ENCODE peak calls at places on chromosomes 13 and 19, in four cellular contexts. One of them, this sample, is unnamed.
A peak's percentile ranks its signal among the peaks of the same experiment; 100 is the strongest.

GRCh38 chr13:109494955-109495354 is 291.4 kb downstream of the IRS2 start:
- DNase-seq in HEK293T: no peak
- DNase-seq in K562: no peak
- DNase-seq in GM12878: no peak
- DNase-seq in this sample: no peak

GRCh38 chr19:3047307-3048189 is 14.7 kb downstream of the TLE5 start:
- DNase-seq in GM12878: no peak
- DNase-seq in K562: peak; percentile 99
- DNase-seq in HEK293T: peak; percentile 79
- DNase-seq in this sample: peak; percentile 79

GRCh38 chr13:60755380-60756163 is 358.6 kb downstream of the TDRD3 start:
- DNase-seq in HEK293T: no peak
- DNase-seq in GM12878: no peak
- DNase-seq in K562: no peak
- DNase-seq in this sample: no peak

GRCh38 chr13:50275392-50276063 is 260.3 kb downstream of the KCNRG start:
- DNase-seq in GM12878: no peak
- DNase-seq in HEK293T: no peak
- DNase-seq in K562: no peak
- DNase-seq in this sample: peak; percentile 54

GRCh38 chr13:39777527-39778061 is 122.1 kb downstream of the COG6 start:
- DNase-seq in K562: peak; percentile 1
- DNase-seq in GM12878: no peak
- DNase-seq in HEK293T: peak; percentile 10
- DNase-seq in this sample: no peak

GRCh38 chr13:83450586-83450985 is 431.7 kb downstream of the SLITRK1 start:
- DNase-seq in HEK293T: no peak
- DNase-seq in K562: no peak
- DNase-seq in GM12878: no peak
- DNase-seq in this sample: no peak

GRCh38 chr19:57406516-57407123 is 4.3 kb upstream of the ZNF17 start:
- DNase-seq in HEK293T: peak; percentile 46
- DNase-seq in GM12878: peak; percentile 17
- DNase-seq in K562: peak; percentile 67
- DNase-seq in this sample: peak; percentile 65

GRCh38 chr19:2977001-2977685 is at the start of gene TLE6:
- DNase-seq in K562: peak; percentile 98
- DNase-seq in HEK293T: peak; percentile 99
- DNase-seq in GM12878: peak; percentile 87
- DNase-seq in this sample: peak; percentile 92

GRCh38 chr13:114077938-114078335 is 54.5 kb downstream of the RASA3 start:
- DNase-seq in K562: no peak
- DNase-seq in GM12878: no peak
- DNase-seq in HEK293T: no peak
- DNase-seq in this sample: no peak

GRCh38 chr19:34067861-34068271 is 104.4 kb upstream of the LSM14A start:
- DNase-seq in HEK293T: no peak
- DNase-seq in GM12878: no peak
- DNase-seq in K562: no peak
- DNase-seq in this sample: no peak

GRCh38 chr19:14090509-14091085 is at the start of gene SAMD1:
- DNase-seq in GM12878: no peak
- DNase-seq in HEK293T: peak; percentile 77
- DNase-seq in K562: peak; percentile 96
- DNase-seq in this sample: peak; percentile 73

GRCh38 chr13:84686973-84687372 is 804.7 kb upstream of the SLITRK1 start:
- DNase-seq in K562: no peak
- DNase-seq in HEK293T: no peak
- DNase-seq in GM12878: no peak
- DNase-seq in this sample: no peak

DNA sequence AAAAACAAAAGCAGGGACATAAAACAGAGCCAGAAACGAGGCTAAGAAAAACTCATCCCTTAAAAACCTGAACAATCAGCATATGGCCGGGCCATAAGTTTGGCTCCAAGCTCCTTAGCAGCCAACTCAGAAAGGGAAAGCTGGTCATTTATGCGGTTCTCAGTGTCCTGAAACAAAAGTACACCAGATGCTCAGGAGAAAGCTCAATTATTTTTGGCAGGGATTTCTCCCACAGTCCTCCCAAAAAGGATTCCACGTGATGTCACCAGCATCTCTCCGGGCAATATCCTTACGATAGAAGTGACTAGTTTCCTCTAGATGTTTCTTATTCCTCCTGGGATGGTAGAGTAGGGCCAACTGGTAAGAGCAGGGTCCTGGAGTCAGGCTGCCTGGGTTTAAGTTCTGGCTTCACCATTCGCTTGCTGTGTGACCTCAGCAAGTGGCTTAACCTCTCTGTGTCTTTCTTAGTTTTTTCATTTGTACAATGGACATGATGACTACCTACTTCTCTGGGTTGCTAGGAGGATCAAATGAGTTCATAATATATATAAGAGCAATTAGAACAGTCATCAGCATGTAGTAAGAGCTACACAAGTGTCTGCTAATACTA is 34.0 kb downstream of the PIN1 start:
- DNase-seq in GM12878: no peak
- DNase-seq in K562: no peak
- DNase-seq in HEK293T: no peak
- DNase-seq in this sample: no peak
- TF ChIP-seq FOXK2 in GM12878: no peak
- TF ChIP-seq FOXK2 in K562: no peak
- TF ChIP-seq FOXK2 in HEK293T: no peak
- TF ChIP-seq FOXK2 in this sample: no peak

GRCh38 chr13:87925006-87925405 is 253.8 kb downstream of the SLITRK5 start:
- DNase-seq in K562: no peak
- DNase-seq in GM12878: no peak
- DNase-seq in HEK293T: no peak
- DNase-seq in this sample: no peak
- TF ChIP-seq FOXK2 in K562: no peak
- TF ChIP-seq FOXK2 in GM12878: no peak
- TF ChIP-seq FOXK2 in HEK293T: no peak
- TF ChIP-seq FOXK2 in this sample: no peak

GRCh38 chr13:47114030-47114429 is 217.2 kb upstream of the HTR2A start:
- DNase-seq in GM12878: no peak
- DNase-seq in HEK293T: no peak
- DNase-seq in K562: no peak
- DNase-seq in this sample: no peak
- TF ChIP-seq FOXK2 in GM12878: no peak
- TF ChIP-seq FOXK2 in HEK293T: no peak
- TF ChIP-seq FOXK2 in K562: no peak
- TF ChIP-seq FOXK2 in this sample: no peak

DNA sequence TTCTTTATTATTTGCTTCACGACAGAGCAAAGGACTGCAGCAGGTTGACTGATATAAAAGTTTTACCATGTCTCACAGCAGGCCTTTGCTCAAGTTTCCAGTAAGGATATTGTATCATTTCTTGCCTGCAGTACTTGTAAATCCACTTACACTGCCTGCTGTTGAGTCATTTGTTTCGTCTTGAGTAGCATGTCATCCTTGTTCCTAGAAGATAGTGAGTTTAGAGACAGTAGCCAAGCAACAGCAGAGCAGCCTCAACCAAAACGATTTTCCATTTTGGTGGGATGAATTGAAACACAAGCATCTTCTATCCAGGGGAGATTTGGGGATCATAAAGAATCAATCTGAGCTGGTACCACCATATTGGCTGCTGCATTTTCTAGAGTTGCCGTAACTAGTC is 24.0 kb upstream of the ALOX5AP start:
- DNase-seq in HEK293T: no peak
- DNase-seq in K562: no peak
- DNase-seq in GM12878: no peak
- DNase-seq in this sample: no peak
- TF ChIP-seq FOXK2 in HEK293T: no peak
- TF ChIP-seq FOXK2 in K562: no peak
- TF ChIP-seq FOXK2 in GM12878: no peak
- TF ChIP-seq FOXK2 in this sample: no peak

GRCh38 chr13:53442979-53443378 is 414.4 kb downstream of the OLFM4 start:
- DNase-seq in HEK293T: no peak
- DNase-seq in GM12878: no peak
- DNase-seq in K562: no peak
- DNase-seq in this sample: no peak
- TF ChIP-seq FOXK2 in HEK293T: no peak
- TF ChIP-seq FOXK2 in GM12878: no peak
- TF ChIP-seq FOXK2 in K562: no peak
- TF ChIP-seq FOXK2 in this sample: no peak

DNA sequence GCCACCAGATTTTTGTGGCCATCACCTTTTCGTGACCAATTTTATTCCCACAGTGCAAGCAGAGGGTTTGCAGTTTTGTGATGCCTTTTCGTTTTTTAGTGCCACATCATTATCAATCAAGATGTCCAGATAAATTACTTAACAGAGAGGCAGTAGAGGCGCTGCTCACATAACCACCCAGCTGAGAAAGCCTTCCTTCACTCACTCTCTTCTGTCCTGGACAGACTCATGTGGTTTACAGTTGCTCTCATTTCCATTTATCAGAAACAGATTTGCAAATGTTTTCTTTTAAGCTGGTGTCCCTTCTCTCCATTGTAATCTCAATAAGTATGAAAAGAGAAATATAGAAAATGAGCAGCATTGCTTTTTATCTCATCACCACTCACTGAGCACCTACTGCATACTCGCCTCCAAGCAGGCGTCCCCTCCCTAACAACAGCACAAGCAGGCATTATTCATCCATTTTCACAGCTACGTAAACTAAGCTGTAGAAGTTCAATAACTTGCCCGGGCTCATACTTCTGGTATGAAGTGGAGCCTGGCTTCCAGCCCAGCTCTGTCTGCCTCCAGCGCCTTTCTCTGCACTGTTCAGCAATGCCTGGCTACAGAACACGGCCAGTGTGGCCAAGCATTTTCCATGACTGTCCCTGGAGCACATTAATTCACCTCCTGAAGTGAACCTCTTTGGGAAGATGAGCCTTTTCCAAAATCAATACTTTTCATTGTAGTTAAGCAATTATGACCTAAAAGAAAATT is 34.6 kb upstream of the KATNAL1 start:
- DNase-seq in GM12878: no peak
- DNase-seq in HEK293T: no peak
- DNase-seq in K562: no peak
- DNase-seq in this sample: no peak
- TF ChIP-seq FOXK2 in GM12878: no peak
- TF ChIP-seq FOXK2 in HEK293T: no peak
- TF ChIP-seq FOXK2 in K562: no peak
- TF ChIP-seq FOXK2 in this sample: no peak

GRCh38 chr19:48845384-48845783 is 9.1 kb upstream of the HSD17B14 start:
- DNase-seq in K562: no peak
- DNase-seq in HEK293T: no peak
- DNase-seq in GM12878: no peak
- DNase-seq in this sample: no peak

GRCh38 chr19:48841047-48841446 is 4.8 kb upstream of the HSD17B14 start:
- DNase-seq in HEK293T: no peak
- DNase-seq in K562: no peak
- DNase-seq in GM12878: no peak
- DNase-seq in this sample: no peak

GRCh38 chr19:48844472-48844871 is 8.2 kb upstream of the HSD17B14 start:
- DNase-seq in HEK293T: peak; percentile 44
- DNase-seq in K562: peak; percentile 47
- DNase-seq in GM12878: no peak
- DNase-seq in this sample: peak; percentile 82

GRCh38 chr19:48841571-48841970 is 5.3 kb upstream of the HSD17B14 start:
- DNase-seq in HEK293T: no peak
- DNase-seq in GM12878: no peak
- DNase-seq in K562: no peak
- DNase-seq in this sample: no peak

DNA sequence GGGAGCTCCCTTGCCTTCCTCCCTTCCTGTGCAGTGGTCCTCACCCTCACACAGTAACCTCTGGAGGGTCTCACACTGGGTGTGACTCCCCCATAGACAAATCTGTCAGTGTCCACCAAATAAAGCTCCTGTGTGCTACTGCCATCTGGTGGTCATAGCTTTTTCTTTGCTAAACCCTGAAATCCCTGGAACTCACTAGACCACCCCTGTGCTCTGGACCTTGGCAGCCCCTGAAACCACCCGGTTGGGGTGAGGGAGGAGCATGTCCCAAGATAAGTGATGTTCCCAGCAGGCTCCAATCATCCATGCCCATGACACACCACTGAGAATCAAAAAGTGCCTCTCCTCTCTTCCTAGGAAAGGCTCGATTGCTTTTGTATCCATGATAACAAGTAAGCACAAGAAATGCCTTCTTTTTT is 6.5 kb upstream of the HSD17B14 start:
- DNase-seq in K562: peak; percentile 80
- DNase-seq in HEK293T: peak; percentile 62
- DNase-seq in GM12878: no peak
- DNase-seq in this sample: peak; percentile 58
- TF ChIP-seq FOXK2 in K562: no peak
- TF ChIP-seq FOXK2 in HEK293T: no peak
- TF ChIP-seq FOXK2 in GM12878: no peak
- TF ChIP-seq FOXK2 in this sample: no peak

This sample was measured in HepG2.